ENCODE peak calls at places on chromosomes 11 and 22, in ten cellular contexts. One of them, this sample, is unnamed.

GRCh38 chr11:131579932-131580387 is 209.5 kb downstream of the NTM start:
- DNase-seq in body of pancreas: no peak
- DNase-seq in heart right ventricle: no peak
- DNase-seq in mesendoderm: peak; percentile 82
- DNase-seq in neuronal stem cell: peak; percentile 37
- DNase-seq in K562: peak; percentile 42
- DNase-seq in neural progenitor cell: peak; percentile 67
- DNase-seq in tibial nerve: no peak
- DNase-seq in lung: no peak
- DNase-seq in breast epithelium: no peak
- DNase-seq in this sample: no peak

GRCh38 chr11:116885951-116886629 is 48.7 kb upstream of the APOA1 start:
- DNase-seq in body of pancreas: peak; percentile 35
- DNase-seq in heart right ventricle: no peak
- DNase-seq in mesendoderm: no peak
- DNase-seq in neuronal stem cell: no peak
- DNase-seq in K562: no peak
- DNase-seq in neural progenitor cell: peak; percentile 61
- DNase-seq in tibial nerve: no peak
- DNase-seq in lung: no peak
- DNase-seq in breast epithelium: no peak
- DNase-seq in this sample: no peak

GRCh38 chr11:34303028-34303427 is 54.8 kb downstream of the ABTB2 start:
- DNase-seq in body of pancreas: no peak
- DNase-seq in heart right ventricle: no peak
- DNase-seq in mesendoderm: no peak
- DNase-seq in neuronal stem cell: no peak
- DNase-seq in K562: no peak
- DNase-seq in neural progenitor cell: no peak
- DNase-seq in tibial nerve: no peak
- DNase-seq in lung: no peak
- DNase-seq in breast epithelium: no peak
- DNase-seq in this sample: no peak

GRCh38 chr11:125959511-125959910 is 13.7 kb downstream of the VSIG10L2 start:
- DNase-seq in body of pancreas: no peak
- DNase-seq in heart right ventricle: no peak
- DNase-seq in mesendoderm: no peak
- DNase-seq in neuronal stem cell: no peak
- DNase-seq in K562: no peak
- DNase-seq in neural progenitor cell: no peak
- DNase-seq in tibial nerve: no peak
- DNase-seq in lung: no peak
- DNase-seq in breast epithelium: no peak
- DNase-seq in this sample: no peak

GRCh38 chr11:2766166-2766565 is 66.4 kb upstream of the KCNQ1OT1 start:
- DNase-seq in body of pancreas: no peak
- DNase-seq in heart right ventricle: peak; percentile 1
- DNase-seq in mesendoderm: no peak
- DNase-seq in neuronal stem cell: no peak
- DNase-seq in K562: no peak
- DNase-seq in neural progenitor cell: no peak
- DNase-seq in tibial nerve: peak; percentile 4
- DNase-seq in lung: no peak
- DNase-seq in breast epithelium: no peak
- DNase-seq in this sample: no peak

GRCh38 chr11:14054708-14055107 is 92.2 kb downstream of the SPON1 start:
- DNase-seq in body of pancreas: peak; percentile 16
- DNase-seq in heart right ventricle: peak; percentile 32
- DNase-seq in mesendoderm: no peak
- DNase-seq in neuronal stem cell: no peak
- DNase-seq in K562: no peak
- DNase-seq in neural progenitor cell: no peak
- DNase-seq in tibial nerve: no peak
- DNase-seq in lung: no peak
- DNase-seq in breast epithelium: no peak
- DNase-seq in this sample: no peak

GRCh38 chr11:64745219-64745522 is 1.2 kb upstream of the RASGRP2 start:
- DNase-seq in body of pancreas: peak; percentile 53
- DNase-seq in heart right ventricle: peak; percentile 88
- DNase-seq in mesendoderm: no peak
- DNase-seq in neuronal stem cell: no peak
- DNase-seq in K562: no peak
- DNase-seq in neural progenitor cell: no peak
- DNase-seq in tibial nerve: peak; percentile 47
- DNase-seq in lung: peak; percentile 75
- DNase-seq in breast epithelium: no peak
- DNase-seq in this sample: peak; percentile 81

GRCh38 chr11:44380009-44380313 is 70.0 kb upstream of the ALX4 start:
- DNase-seq in body of pancreas: no peak
- DNase-seq in heart right ventricle: no peak
- DNase-seq in mesendoderm: no peak
- DNase-seq in neuronal stem cell: no peak
- DNase-seq in K562: no peak
- DNase-seq in neural progenitor cell: no peak
- DNase-seq in tibial nerve: no peak
- DNase-seq in lung: no peak
- DNase-seq in breast epithelium: no peak
- DNase-seq in this sample: no peak

GRCh38 chr11:64406221-64406946 is 47.4 kb downstream of the RPS6KA4 start:
- DNase-seq in body of pancreas: no peak
- DNase-seq in heart right ventricle: peak; percentile 72
- DNase-seq in mesendoderm: peak; percentile 54
- DNase-seq in neuronal stem cell: no peak
- DNase-seq in K562: no peak
- DNase-seq in neural progenitor cell: peak; percentile 57
- DNase-seq in tibial nerve: no peak
- DNase-seq in lung: no peak
- DNase-seq in breast epithelium: no peak
- DNase-seq in this sample: no peak

GRCh38 chr11:15673408-15673811 is 558.7 kb downstream of the INSC start:
- DNase-seq in body of pancreas: no peak
- DNase-seq in heart right ventricle: peak; percentile 38
- DNase-seq in mesendoderm: peak; percentile 72
- DNase-seq in neuronal stem cell: no peak
- DNase-seq in K562: no peak
- DNase-seq in neural progenitor cell: no peak
- DNase-seq in tibial nerve: no peak
- DNase-seq in lung: peak; percentile 33
- DNase-seq in breast epithelium: no peak
- DNase-seq in this sample: no peak

DNA sequence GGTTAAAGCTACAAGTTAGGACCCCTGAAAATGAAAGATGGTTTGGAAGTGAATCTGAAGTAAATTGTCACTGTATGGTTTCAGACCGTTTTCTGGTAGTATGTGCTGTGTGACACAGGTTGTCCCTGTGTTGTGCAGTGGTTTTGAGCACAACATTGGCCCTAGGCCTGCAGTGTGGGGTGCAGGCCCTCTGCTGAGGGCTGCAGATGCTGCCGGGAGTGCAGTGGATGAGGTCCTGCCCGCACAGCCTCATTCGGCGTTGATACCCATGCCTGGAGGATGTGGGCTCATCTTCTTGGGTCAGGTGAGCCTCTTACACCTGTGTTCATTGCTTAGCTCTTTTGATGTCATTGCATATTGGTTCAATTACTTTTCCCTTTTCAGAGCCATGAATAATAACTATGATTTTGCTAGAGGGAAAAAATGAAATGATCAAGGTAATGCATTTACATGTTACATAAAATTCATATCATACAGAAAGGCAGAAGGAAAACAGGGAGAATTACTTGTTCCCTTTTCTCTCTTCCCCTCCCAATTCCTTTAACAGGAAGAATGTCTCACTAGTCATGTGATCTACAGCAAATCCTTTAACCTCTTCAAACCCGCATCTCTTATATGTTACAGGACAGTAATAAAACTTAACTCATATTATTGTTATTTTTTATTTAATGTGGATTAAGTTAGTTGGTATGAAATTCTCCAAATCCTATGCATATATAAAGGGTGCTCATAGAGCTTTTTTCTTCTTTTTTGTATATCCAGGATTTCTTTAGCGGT is 48.7 kb downstream of the PTPRJ start:
- DNase-seq in body of pancreas: no peak
- DNase-seq in heart right ventricle: no peak
- DNase-seq in mesendoderm: no peak
- DNase-seq in neuronal stem cell: no peak
- DNase-seq in K562: no peak
- DNase-seq in neural progenitor cell: no peak
- DNase-seq in tibial nerve: no peak
- DNase-seq in lung: no peak
- DNase-seq in breast epithelium: no peak
- DNase-seq in this sample: no peak
- H3K27ac ChIP-seq in body of pancreas: no peak overlapping the region
- H3K27ac ChIP-seq in heart right ventricle: no peak overlapping the region
- H3K27ac ChIP-seq in mesendoderm: no peak overlapping the region
- H3K27ac ChIP-seq in neuronal stem cell: no peak overlapping the region
- H3K27ac ChIP-seq in K562: no peak overlapping the region
- H3K27ac ChIP-seq in neural progenitor cell: no peak overlapping the region
- H3K27ac ChIP-seq in tibial nerve: peak overlapping the region; percentile 76
- H3K27ac ChIP-seq in lung: peak overlapping the region; percentile 23
- H3K27ac ChIP-seq in breast epithelium: no peak overlapping the region
- H3K27ac ChIP-seq in this sample: no peak overlapping the region

GRCh38 chr22:48577014-48577690 is 1250.5 kb downstream of the BRD1 start:
- DNase-seq in body of pancreas: no peak
- DNase-seq in heart right ventricle: no peak
- DNase-seq in mesendoderm: no peak
- DNase-seq in neuronal stem cell: no peak
- DNase-seq in K562: no peak
- DNase-seq in neural progenitor cell: peak; percentile 40
- DNase-seq in tibial nerve: no peak
- DNase-seq in lung: no peak
- DNase-seq in breast epithelium: no peak
- DNase-seq in this sample: no peak

GRCh38 chr22:48574776-48575566 is 1252.7 kb downstream of the BRD1 start:
- DNase-seq in body of pancreas: peak; percentile 61
- DNase-seq in heart right ventricle: no peak
- DNase-seq in mesendoderm: peak; percentile 83
- DNase-seq in neuronal stem cell: peak; percentile 74
- DNase-seq in K562: no peak
- DNase-seq in neural progenitor cell: peak; percentile 92
- DNase-seq in tibial nerve: no peak
- DNase-seq in lung: peak; percentile 34
- DNase-seq in breast epithelium: no peak
- DNase-seq in this sample: no peak

GRCh38 chr22:48577691-48578090 is 1250.0 kb downstream of the BRD1 start:
- DNase-seq in body of pancreas: no peak
- DNase-seq in heart right ventricle: no peak
- DNase-seq in mesendoderm: no peak
- DNase-seq in neuronal stem cell: no peak
- DNase-seq in K562: no peak
- DNase-seq in neural progenitor cell: no peak
- DNase-seq in tibial nerve: no peak
- DNase-seq in lung: no peak
- DNase-seq in breast epithelium: no peak
- DNase-seq in this sample: no peak

GRCh38 chr22:48576333-48577013 is 1251.2 kb downstream of the BRD1 start:
- DNase-seq in body of pancreas: no peak
- DNase-seq in heart right ventricle: no peak
- DNase-seq in mesendoderm: peak; percentile 54
- DNase-seq in neuronal stem cell: peak; percentile 57
- DNase-seq in K562: no peak
- DNase-seq in neural progenitor cell: peak; percentile 88
- DNase-seq in tibial nerve: no peak
- DNase-seq in lung: no peak
- DNase-seq in breast epithelium: no peak
- DNase-seq in this sample: no peak

GRCh38 chr22:48575567-48576332 is 1251.9 kb downstream of the BRD1 start:
- DNase-seq in body of pancreas: no peak
- DNase-seq in heart right ventricle: no peak
- DNase-seq in mesendoderm: no peak
- DNase-seq in neuronal stem cell: no peak
- DNase-seq in K562: no peak
- DNase-seq in neural progenitor cell: peak; percentile 65
- DNase-seq in tibial nerve: no peak
- DNase-seq in lung: no peak
- DNase-seq in breast epithelium: no peak
- DNase-seq in this sample: no peak
- H3K4me3 ChIP-seq in body of pancreas: no peak overlapping the region
- H3K4me3 ChIP-seq in heart right ventricle: no peak overlapping the region
- H3K4me3 ChIP-seq in mesendoderm: no peak overlapping the region
- H3K4me3 ChIP-seq in neuronal stem cell: peak overlapping the region; percentile 39
- H3K4me3 ChIP-seq in K562: no peak overlapping the region
- H3K4me3 ChIP-seq in neural progenitor cell: peak overlapping the region; percentile 77
- H3K4me3 ChIP-seq in tibial nerve: peak overlapping the region; percentile 33
- H3K4me3 ChIP-seq in lung: peak overlapping the region; percentile 11
- H3K4me3 ChIP-seq in breast epithelium: peak overlapping the region; percentile 32
- H3K4me3 ChIP-seq in this sample: peak overlapping the region; percentile 41

GRCh38 chr22:42895087-42895486 is 38.0 kb upstream of the ARFGAP3 start:
- DNase-seq in body of pancreas: no peak
- DNase-seq in heart right ventricle: no peak
- DNase-seq in mesendoderm: no peak
- DNase-seq in neuronal stem cell: no peak
- DNase-seq in K562: no peak
- DNase-seq in neural progenitor cell: no peak
- DNase-seq in tibial nerve: no peak
- DNase-seq in lung: no peak
- DNase-seq in breast epithelium: no peak
- DNase-seq in this sample: no peak

GRCh38 chr22:42895541-42895981 is 38.5 kb upstream of the ARFGAP3 start:
- DNase-seq in body of pancreas: peak; percentile 64
- DNase-seq in heart right ventricle: no peak
- DNase-seq in mesendoderm: no peak
- DNase-seq in neuronal stem cell: no peak
- DNase-seq in K562: no peak
- DNase-seq in neural progenitor cell: no peak
- DNase-seq in tibial nerve: no peak
- DNase-seq in lung: no peak
- DNase-seq in breast epithelium: no peak
- DNase-seq in this sample: no peak

GRCh38 chr22:42893366-42894150 is 36.5 kb upstream of the ARFGAP3 start:
- DNase-seq in body of pancreas: peak; percentile 50
- DNase-seq in heart right ventricle: no peak
- DNase-seq in mesendoderm: no peak
- DNase-seq in neuronal stem cell: no peak
- DNase-seq in K562: no peak
- DNase-seq in neural progenitor cell: no peak
- DNase-seq in tibial nerve: no peak
- DNase-seq in lung: no peak
- DNase-seq in breast epithelium: no peak
- DNase-seq in this sample: no peak

GRCh38 chr22:42901790-42902508 is 44.9 kb upstream of the ARFGAP3 start:
- DNase-seq in body of pancreas: no peak
- DNase-seq in heart right ventricle: peak; percentile 74
- DNase-seq in mesendoderm: no peak
- DNase-seq in neuronal stem cell: no peak
- DNase-seq in K562: peak; percentile 15
- DNase-seq in neural progenitor cell: no peak
- DNase-seq in tibial nerve: no peak
- DNase-seq in lung: no peak
- DNase-seq in breast epithelium: no peak
- DNase-seq in this sample: no peak

GRCh38 chr22:42897960-42898359 is 40.9 kb upstream of the ARFGAP3 start:
- DNase-seq in body of pancreas: no peak
- DNase-seq in heart right ventricle: no peak
- DNase-seq in mesendoderm: no peak
- DNase-seq in neuronal stem cell: no peak
- DNase-seq in K562: no peak
- DNase-seq in neural progenitor cell: no peak
- DNase-seq in tibial nerve: no peak
- DNase-seq in lung: no peak
- DNase-seq in breast epithelium: no peak
- DNase-seq in this sample: no peak
- H3K27ac ChIP-seq in body of pancreas: peak overlapping the region; percentile 96
- H3K27ac ChIP-seq in heart right ventricle: no peak overlapping the region
- H3K27ac ChIP-seq in mesendoderm: no peak overlapping the region
- H3K27ac ChIP-seq in neuronal stem cell: no peak overlapping the region
- H3K27ac ChIP-seq in K562: no peak overlapping the region
- H3K27ac ChIP-seq in neural progenitor cell: no peak overlapping the region
- H3K27ac ChIP-seq in tibial nerve: no peak overlapping the region
- H3K27ac ChIP-seq in lung: no peak overlapping the region
- H3K27ac ChIP-seq in breast epithelium: no peak overlapping the region
- H3K27ac ChIP-seq in this sample: no peak overlapping the region

GRCh38 chr22:42074846-42075245 is 798 bp downstream of the PHETA2 start:
- DNase-seq in body of pancreas: no peak
- DNase-seq in heart right ventricle: no peak
- DNase-seq in mesendoderm: no peak
- DNase-seq in neuronal stem cell: no peak
- DNase-seq in K562: no peak
- DNase-seq in neural progenitor cell: no peak
- DNase-seq in tibial nerve: no peak
- DNase-seq in lung: no peak
- DNase-seq in breast epithelium: no peak
- DNase-seq in this sample: no peak
- H3K4me3 ChIP-seq in body of pancreas: peak overlapping the region; percentile 39
- H3K4me3 ChIP-seq in heart right ventricle: peak overlapping the region; percentile 59
- H3K4me3 ChIP-seq in mesendoderm: no peak overlapping the region
- H3K4me3 ChIP-seq in neuronal stem cell: no peak overlapping the region
- H3K4me3 ChIP-seq in K562: no peak overlapping the region
- H3K4me3 ChIP-seq in neural progenitor cell: no peak overlapping the region
- H3K4me3 ChIP-seq in tibial nerve: peak overlapping the region; percentile 78
- H3K4me3 ChIP-seq in lung: peak overlapping the region; percentile 72
- H3K4me3 ChIP-seq in breast epithelium: peak overlapping the region; percentile 82
- H3K4me3 ChIP-seq in this sample: peak overlapping the region; percentile 82